ENCODE peak calls at places on chromosomes 7 and 10, in ten cellular contexts. M, V, U, H, X, J, S, R, P and A are unnamed samples.

GRCh38 chr10:11643039-11643438 is 31.6 kb upstream of the USP6NL start:
- DNase-seq in S (no peak), X (no peak), V (no peak), P (no peak), M (no peak), J (no peak), R (no peak), U (no peak), H (no peak), A (no peak)

GRCh38 chr10:128859738-128860386 is 607.2 kb upstream of the MGMT start:
- DNase-seq in V (no peak), H (no peak), S (no peak), P (peak), J (peak), R (peak), U (no peak), X (no peak), M (no peak), A (no peak)

GRCh38 chr7:31058122-31058521 is 6.0 kb downstream of the ADCYAP1R1 start:
- DNase-seq in S (no peak), M (peak), R (peak), V (peak), X (no peak), J (no peak), H (no peak), U (no peak), P (peak), A (no peak)

GRCh38 chr7:134710854-134711624 is 64.4 kb downstream of the BPGM start:
- DNase-seq in U (no peak), P (no peak), M (no peak), R (no peak), J (no peak), X (no peak), V (no peak), S (no peak), H (no peak), A (no peak)

GRCh38 chr10:78299861-78300453 is 266.3 kb downstream of the RPS24 start:
- DNase-seq in V (no peak), H (no peak), P (no peak), J (peak), X (peak), U (no peak), M (peak), S (peak), R (no peak), A (peak)

GRCh38 chr10:30058111-30058510 is 1.3 kb downstream of the JCAD start:
- DNase-seq in H (no peak), U (no peak), J (no peak), S (no peak), P (no peak), V (peak), M (no peak), R (no peak), X (no peak), A (no peak)

GRCh38 chr10:77532068-77532467 is 105.5 kb downstream of the KCNMA1 start:
- DNase-seq in H (no peak), J (no peak), P (peak), U (no peak), S (no peak), X (no peak), V (peak), M (no peak), R (peak), A (no peak)

GRCh38 chr7:47405921-47406765 is 175.8 kb downstream of the TNS3 start:
- DNase-seq in P (peak), H (no peak), V (peak), M (peak), R (peak), J (no peak), U (no peak), X (peak), S (no peak), A (no peak)

GRCh38 chr7:104980969-104981670 is 32.9 kb upstream of the KMT2E start:
- DNase-seq in H (no peak), S (no peak), P (peak), U (peak), J (peak), V (peak), M (no peak), X (no peak), R (peak), A (no peak)

GRCh38 chr7:127844707-127845331 is 186.4 kb downstream of the LRRC4 start:
- DNase-seq in S (no peak), H (no peak), J (no peak), R (peak), U (peak), X (peak), M (peak), P (peak), V (peak), A (no peak)

GRCh38 chr7:10973942-10974716 is 457 bp downstream of the PHF14 start:
- DNase-seq in V (peak), M (peak), S (no peak), H (peak), R (peak), X (no peak), U (peak), J (peak), P (peak), A (no peak)

GRCh38 chr7:84107259-84107658 is 87.3 kb downstream of the SEMA3A start:
- DNase-seq in R (no peak), P (peak), V (no peak), J (no peak), M (no peak), X (no peak), H (no peak), S (no peak), U (no peak), A (no peak)

GRCh38 chr10:27240891-27241639 is 468 bp upstream of the ACBD5 start:
- DNase-seq in U (no peak), J (peak), H (peak), S (peak), M (no peak), V (peak), R (peak), P (peak), X (peak), A (no peak)

GRCh38 chr7:33738260-33738935 is 166.9 kb upstream of the BMPER start:
- DNase-seq in R (no peak), U (no peak), H (no peak), M (no peak), J (no peak), X (no peak), P (no peak), V (no peak), S (no peak), A (no peak)

GRCh38 chr7:157136372-157136771 is 2.4 kb upstream of the UBE3C start:
- DNase-seq in H (no peak), J (peak), P (peak), R (peak), M (no peak), S (no peak), U (no peak), X (no peak), V (peak), A (no peak)

GRCh38 chr7:34165927-34166550 is 260.7 kb downstream of the BMPER start:
- DNase-seq in V (peak), S (no peak), U (no peak), X (no peak), H (no peak), R (peak), J (peak), M (no peak), P (peak), A (no peak)

GRCh38 chr7:64874114-64874513 is 29.0 kb upstream of the ZNF273 start:
- DNase-seq in P (no peak), J (peak), X (no peak), R (no peak), S (no peak), V (no peak), H (no peak), U (no peak), M (no peak), A (no peak)

GRCh38 chr7:6616854-6617643 is 1.6 kb downstream of the ZNF853 start:
- DNase-seq in H (no peak), V (no peak), S (no peak), R (no peak), J (no peak), P (no peak), U (no peak), M (no peak), X (no peak), A (no peak)

GRCh38 chr10:115082521-115082920 is 10.6 kb upstream of the ATRNL1 start:
- DNase-seq in H (no peak), U (no peak), M (no peak), S (no peak), X (no peak), V (peak), R (peak), P (peak), J (no peak), A (no peak)

GRCh38 chr10:22550732-22551131 is 163.6 kb downstream of the PIP4K2A start:
- DNase-seq in J (peak), V (peak), P (peak), U (peak), M (peak), R (peak), H (no peak), S (peak), X (peak), A (no peak)

GRCh38 chr10:75788394-75789205 is 357.2 kb downstream of the LRMDA start:
- DNase-seq in R (peak), X (no peak), H (no peak), J (no peak), U (no peak), M (no peak), P (peak), S (no peak), V (peak), A (no peak)

GRCh38 chr10:102593074-102593803 is 51.0 kb upstream of the TRIM8 start:
- DNase-seq in H (no peak), J (no peak), M (no peak), U (no peak), S (no peak), R (no peak), P (peak), X (no peak), V (peak), A (no peak)

GRCh38 chr7:1403844-1404404 is 55.3 kb downstream of the MICALL2 start:
- DNase-seq in U (peak), M (no peak), R (peak), H (no peak), S (no peak), J (peak), V (peak), X (peak), P (peak), A (no peak)

GRCh38 chr7:66930341-66930740 is 9.3 kb downstream of the TMEM248 start:
- DNase-seq in V (no peak), P (peak), X (no peak), J (no peak), M (no peak), R (peak), U (no peak), H (no peak), S (peak), A (no peak)

GRCh38 chr10:53209941-53210611 is 437.5 kb upstream of the MBL2 start:
- DNase-seq in U (no peak), H (no peak), V (no peak), R (peak), S (no peak), P (no peak), J (peak), X (no peak), M (no peak), A (no peak)

GRCh38 chr10:129048513-129048912 is 418.5 kb upstream of the MGMT start:
- DNase-seq in J (no peak), M (no peak), V (no peak), U (no peak), P (no peak), R (no peak), H (no peak), S (no peak), X (no peak), A (no peak)